ENCODE peak calls at places on chromosomes 5 and 9, in eight cellular contexts. A, Y, N, D, T, R, O and V are unnamed samples. For H3K4me1, the result is how much of the 10 kb centered on the place peaks cover.

GRCh38 chr5:60333103-60333502 is 366.9 kb downstream of the DEPDC1B start:
- DNase-seq in D (no peak), Y (no peak), R (no peak), A (no peak), T (no peak), N (no peak), O (no peak), V (no peak)

GRCh38 chr5:78642701-78643100 is 5.9 kb downstream of the LHFPL2 start:
- DNase-seq in R (no peak), N (no peak), Y (no peak), A (no peak), O (no peak), T (no peak), D (no peak), V (no peak)

GRCh38 chr9:13122756-13123369 is 156.6 kb downstream of the MPDZ start:
- DNase-seq in N (no peak), R (no peak), D (no peak), A (no peak), Y (no peak), O (no peak), T (no peak), V (no peak)

GRCh38 chr9:135602789-135603481 is 36.4 kb downstream of the GLT6D1 start:
- DNase-seq in T (no peak), A (peak), O (peak), Y (peak), D (no peak), N (peak), R (peak), V (no peak)

GRCh38 chr5:45081082-45081481 is 272.3 kb downstream of the MRPS30 start:
- DNase-seq in N (no peak), T (no peak), A (no peak), R (no peak), O (no peak), Y (no peak), D (no peak), V (no peak)

GRCh38 chr5:72845889-72846288 is 29.4 kb downstream of the TNPO1 start:
- DNase-seq in T (no peak), N (no peak), A (no peak), R (no peak), D (no peak), Y (no peak), O (no peak), V (no peak)

GRCh38 chr9:128733256-128733655 is 9.3 kb upstream of the ZDHHC12 start:
- DNase-seq in A (peak), Y (peak), D (peak), T (no peak), O (peak), N (peak), R (peak), V (peak)

GRCh38 chr5:133327946-133328401 is 276.2 kb downstream of the HSPA4 start:
- DNase-seq in A (no peak), D (no peak), R (no peak), Y (no peak), T (no peak), O (no peak), N (no peak), V (no peak)

GRCh38 chr5:36928947-36929346 is 52.4 kb downstream of the NIPBL start:
- DNase-seq in D (no peak), Y (no peak), T (no peak), A (no peak), O (no peak), N (no peak), R (no peak), V (no peak)

GRCh38 chr9:85248514-85249312 is 493.0 kb downstream of the AGTPBP1 start:
- DNase-seq in D (no peak), T (peak), Y (no peak), N (no peak), O (no peak), R (no peak), A (no peak), V (no peak)

GRCh38 chr9:85703398-85703797 is 38.4 kb downstream of the AGTPBP1 start:
- DNase-seq in N (no peak), O (no peak), D (no peak), Y (no peak), T (no peak), A (no peak), R (no peak), V (no peak)

GRCh38 chr5:23208959-23209431 is 298.4 kb upstream of the PRDM9 start:
- DNase-seq in D (no peak), R (no peak), T (no peak), N (peak), Y (peak), A (no peak), O (peak), V (no peak)

GRCh38 chr5:179131321-179131835 is 71.2 kb downstream of the ZNF354C start:
- DNase-seq in D (no peak), A (no peak), O (no peak), T (no peak), N (no peak), R (no peak), Y (no peak), V (no peak)

GRCh38 chr5:179326176-179326997 is 18.9 kb downstream of the ADAMTS2 start:
- DNase-seq in T (no peak), N (no peak), Y (peak), A (no peak), D (peak), R (peak), O (peak), V (peak)

GRCh38 chr9:70220216-70220615 is 38.6 kb upstream of the SMC5 start:
- DNase-seq in N (no peak), T (no peak), Y (no peak), O (no peak), A (no peak), D (no peak), R (no peak), V (no peak)

GRCh38 chr9:127096208-127096607 is 26.2 kb downstream of the ANGPTL2 start:
- DNase-seq in T (no peak), Y (no peak), D (no peak), A (no peak), R (peak), N (no peak), O (no peak), V (no peak)

GRCh38 chr9:88604836-88605499 is 70.0 kb downstream of the NXNL2 start:
- DNase-seq in D (no peak), R (no peak), T (no peak), O (no peak), N (no peak), A (no peak), Y (no peak), V (no peak)

GRCh38 chr5:53479656-53480473 is 564 bp upstream of the FST start:
- DNase-seq in T (no peak), D (peak), N (peak), Y (peak), R (peak), O (peak), A (peak), V (peak)

GRCh38 chr5:160769264-160769663 is 82.7 kb downstream of the ATP10B start:
- DNase-seq in R (no peak), A (no peak), T (no peak), O (no peak), N (no peak), D (no peak), Y (no peak), V (no peak)

GRCh38 chr9:136952876-136953770 is 1.1 kb downstream of the LCN12 start:
- DNase-seq in O (no peak), Y (no peak), R (no peak), N (no peak), D (no peak), T (no peak), A (no peak), V (no peak)

GRCh38 chr5:18091758-18092157 is 457.5 kb downstream of the TAF11L14 start:
- DNase-seq in N (no peak), Y (no peak), T (no peak), A (no peak), O (no peak), D (no peak), R (no peak), V (no peak)

GRCh38 chr9:83062653-83063527 is at the start of gene RASEF:
- DNase-seq in O (peak), D (no peak), A (peak), Y (no peak), T (peak), N (peak), R (no peak), V (no peak)
- TF ChIP-seq POLR2A in O (no peak), D (no peak), A (no peak), Y (no peak), T (no peak), N (peak), R (peak), V (no peak)

GRCh38 chr9:134327671-134328231 is 1.5 kb downstream of the RXRA start:
- DNase-seq in T (no peak), R (no peak), O (no peak), Y (no peak), N (no peak), A (no peak), D (no peak), V (peak)
- H3K4me1 ChIP-seq in T (half or more), R (half or more), O (under half), Y (under half), N (half or more), A (half or more), D (half or more), V (under half)

GRCh38 chr5:54895816-54896341 is 89.5 kb downstream of the ESM1 start:
- DNase-seq in D (no peak), A (peak), Y (no peak), R (no peak), O (no peak), T (peak), N (peak), V (no peak)
- TF ChIP-seq EP300 in D (no peak), A (no peak), Y (no peak), R (no peak), O (no peak), T (no peak), N (no peak), V (no peak)

DNA sequence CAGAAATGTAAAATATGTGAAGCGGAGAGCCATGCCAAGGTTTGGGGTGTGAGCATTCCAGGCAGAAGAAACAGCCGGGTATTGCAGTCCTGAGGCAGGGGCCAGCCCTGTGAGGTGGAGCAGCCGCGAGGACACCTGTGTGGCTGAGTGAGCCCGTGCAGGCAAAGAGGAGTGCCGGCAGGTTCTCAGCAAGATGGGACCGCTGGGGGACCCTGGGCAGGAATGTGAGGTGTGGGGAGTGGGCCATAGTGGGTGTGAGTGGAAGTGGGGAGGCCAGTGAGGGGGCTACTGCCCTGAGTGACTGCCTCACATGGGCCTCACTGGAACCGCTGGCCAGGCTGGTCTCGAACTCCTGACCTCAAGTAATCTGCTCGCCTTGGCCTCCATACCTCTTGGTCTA is 8.1 kb upstream of the PRR7 start:
- DNase-seq in R (no peak), O (no peak), N (no peak), D (no peak), T (no peak), A (no peak), Y (no peak), V (no peak)
- TF ChIP-seq POLR2A in R (no peak), O (no peak), N (no peak), D (no peak), T (no peak), A (no peak), Y (peak), V (no peak)

DNA sequence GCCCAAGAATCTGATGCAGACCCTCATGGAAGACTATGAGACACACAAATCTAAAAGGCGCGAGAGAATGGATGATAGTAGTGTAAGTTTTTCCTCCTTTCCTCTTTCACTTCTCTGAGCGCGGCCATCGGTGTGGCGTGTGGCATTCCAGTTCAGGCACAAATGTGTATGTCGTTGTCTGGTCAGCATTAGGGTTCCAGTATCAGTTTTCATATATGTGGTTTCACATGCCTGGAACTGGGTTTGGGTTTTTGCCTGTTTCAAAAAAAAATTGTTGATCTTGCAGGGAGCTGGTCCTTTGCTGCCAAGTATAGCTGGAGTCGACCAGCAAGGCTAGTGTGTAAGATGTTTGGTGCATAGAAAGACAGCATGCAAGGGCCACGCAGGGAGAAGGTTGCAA is 51.5 kb downstream of the C9orf152 start:
- DNase-seq in O (no peak), R (no peak), D (no peak), Y (no peak), A (no peak), N (no peak), T (no peak), V (no peak)
- H3K4me1 ChIP-seq in O (under half), R (under half), D (under half), Y (under half), A (half or more), N (under half), T (half or more), V (under half)

DNA sequence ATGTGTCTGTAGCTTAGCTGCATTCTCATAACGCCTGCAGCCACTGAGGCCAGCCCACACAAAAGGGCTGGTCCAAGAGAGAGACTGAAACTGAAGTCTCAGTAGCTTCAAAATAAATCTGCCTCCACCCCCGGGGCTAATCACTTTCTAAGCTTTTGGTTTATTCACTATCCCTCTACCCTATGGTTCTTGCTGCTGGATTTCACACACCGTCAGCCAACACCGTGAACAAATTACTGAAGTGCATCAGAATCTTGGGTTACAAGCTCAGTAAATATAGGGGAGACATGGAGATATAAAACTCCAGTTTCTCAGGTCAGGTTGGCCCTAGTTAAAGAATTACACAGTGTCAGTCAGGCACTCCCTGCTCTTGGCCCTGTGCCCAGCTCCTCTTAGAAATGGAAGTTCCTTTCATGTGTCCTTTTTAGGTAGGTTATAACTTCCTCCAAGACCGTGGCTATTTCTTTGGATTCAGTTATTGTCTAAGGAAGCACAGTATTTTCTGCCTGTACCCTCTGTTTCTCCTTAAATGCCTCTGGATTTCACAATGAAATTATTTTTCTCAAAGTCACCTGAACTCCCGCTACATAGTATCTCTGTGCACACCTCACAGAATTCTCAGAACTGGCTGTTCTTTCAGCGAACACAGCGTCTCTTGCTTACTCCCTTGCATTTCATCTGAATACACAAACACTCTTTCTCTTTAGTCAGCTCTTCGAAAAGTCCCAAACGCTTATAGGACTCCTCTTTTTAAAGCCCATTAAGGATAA is 112.5 kb downstream of the FAM174A start:
- DNase-seq in T (no peak), Y (no peak), R (peak), O (no peak), N (no peak), A (peak), D (peak), V (peak)
- TF ChIP-seq EP300 in T (no peak), Y (peak), R (no peak), O (no peak), N (no peak), A (no peak), D (no peak), V (no peak)

GRCh38 chr5:173786296-173787187 is 101.6 kb upstream of the CPEB4 start:
- DNase-seq in A (no peak), T (no peak), R (no peak), O (no peak), D (no peak), N (no peak), Y (peak), V (no peak)

GRCh38 chr5:173791878-173792277 is 96.3 kb upstream of the CPEB4 start:
- DNase-seq in T (no peak), Y (no peak), D (no peak), R (no peak), A (no peak), N (no peak), O (no peak), V (no peak)

GRCh38 chr5:173790836-173791546 is 97.2 kb upstream of the CPEB4 start:
- DNase-seq in A (peak), R (no peak), T (no peak), N (no peak), Y (no peak), D (no peak), O (no peak), V (no peak)

GRCh38 chr5:173790177-173790719 is 97.9 kb upstream of the CPEB4 start:
- DNase-seq in A (peak), D (no peak), O (no peak), T (no peak), Y (no peak), R (peak), N (no peak), V (no peak)

GRCh38 chr5:173789031-173789920 is 98.9 kb upstream of the CPEB4 start:
- DNase-seq in Y (no peak), A (peak), D (no peak), N (no peak), T (no peak), R (peak), O (no peak), V (no peak)
- TF ChIP-seq POLR2A in Y (no peak), A (no peak), D (no peak), N (no peak), T (no peak), R (no peak), O (no peak), V (no peak)